ENCODE peak calls at places on chromosomes 2 and 18, in five cellular contexts. One of them, this sample, is unnamed.
A peak's percentile ranks its signal among the peaks of the same experiment; 100 is the strongest.

GRCh38 chr2:115094441-115094840 is 652.0 kb downstream of the DPP10 start:
- DNase-seq in CD4-positive, alpha-beta memory T cell: no peak
- DNase-seq in GM23248: no peak
- DNase-seq in tibial artery: no peak
- DNase-seq in uterus: no peak
- DNase-seq in this sample: no peak

GRCh38 chr2:230895536-230896345 is 29.3 kb downstream of the GPR55 start:
- DNase-seq in uterus: no peak
- DNase-seq in tibial artery: no peak
- DNase-seq in CD4-positive, alpha-beta memory T cell: no peak
- DNase-seq in GM23248: no peak
- DNase-seq in this sample: no peak

GRCh38 chr2:173983414-173983871 is 18.3 kb upstream of the SP3 start:
- DNase-seq in uterus: no peak
- DNase-seq in CD4-positive, alpha-beta memory T cell: no peak
- DNase-seq in GM23248: peak; percentile 33
- DNase-seq in tibial artery: no peak
- DNase-seq in this sample: no peak

GRCh38 chr2:20451346-20451745 is 4.5 kb downstream of the RHOB start:
- DNase-seq in GM23248: peak; percentile 17
- DNase-seq in uterus: no peak
- DNase-seq in CD4-positive, alpha-beta memory T cell: no peak
- DNase-seq in tibial artery: peak; percentile 19
- DNase-seq in this sample: peak; percentile 42

GRCh38 chr2:42777883-42778805 is 14.2 kb upstream of the OXER1 start:
- DNase-seq in uterus: peak; percentile 9
- DNase-seq in tibial artery: no peak
- DNase-seq in GM23248: peak; percentile 50
- DNase-seq in CD4-positive, alpha-beta memory T cell: no peak
- DNase-seq in this sample: no peak

GRCh38 chr18:36757081-36757480 is 71.7 kb downstream of the TPGS2 start:
- DNase-seq in GM23248: peak; percentile 87
- DNase-seq in tibial artery: no peak
- DNase-seq in CD4-positive, alpha-beta memory T cell: no peak
- DNase-seq in uterus: no peak
- DNase-seq in this sample: peak; percentile 49

GRCh38 chr2:21501344-21502027 is 377.7 kb downstream of the TDRD15 start:
- DNase-seq in uterus: no peak
- DNase-seq in CD4-positive, alpha-beta memory T cell: no peak
- DNase-seq in tibial artery: no peak
- DNase-seq in GM23248: no peak
- DNase-seq in this sample: no peak

GRCh38 chr2:150320623-150321022 is 166.8 kb downstream of the RND3 start:
- DNase-seq in GM23248: no peak
- DNase-seq in tibial artery: no peak
- DNase-seq in uterus: no peak
- DNase-seq in CD4-positive, alpha-beta memory T cell: no peak
- DNase-seq in this sample: no peak

GRCh38 chr2:168189835-168190426 is 57.5 kb downstream of the STK39 start:
- DNase-seq in GM23248: peak; percentile 84
- DNase-seq in uterus: no peak
- DNase-seq in tibial artery: no peak
- DNase-seq in CD4-positive, alpha-beta memory T cell: no peak
- DNase-seq in this sample: peak; percentile 78

GRCh38 chr2:62074233-62074632 is 121.7 kb upstream of the B3GNT2 start:
- DNase-seq in CD4-positive, alpha-beta memory T cell: no peak
- DNase-seq in tibial artery: no peak
- DNase-seq in GM23248: no peak
- DNase-seq in uterus: no peak
- DNase-seq in this sample: no peak

GRCh38 chr2:133072837-133073694 is 403.1 kb upstream of the LYPD1 start:
- DNase-seq in uterus: no peak
- DNase-seq in GM23248: no peak
- DNase-seq in CD4-positive, alpha-beta memory T cell: no peak
- DNase-seq in tibial artery: no peak
- DNase-seq in this sample: no peak

GRCh38 chr18:500556-501405 is at the start of gene COLEC12:
- DNase-seq in GM23248: peak; percentile 61
- DNase-seq in uterus: peak; percentile 55
- DNase-seq in CD4-positive, alpha-beta memory T cell: no peak
- DNase-seq in tibial artery: no peak
- DNase-seq in this sample: no peak

GRCh38 chr2:11399113-11399762 is 54.8 kb upstream of the ROCK2 start:
- DNase-seq in CD4-positive, alpha-beta memory T cell: no peak
- DNase-seq in tibial artery: no peak
- DNase-seq in uterus: no peak
- DNase-seq in GM23248: no peak
- DNase-seq in this sample: no peak

DNA sequence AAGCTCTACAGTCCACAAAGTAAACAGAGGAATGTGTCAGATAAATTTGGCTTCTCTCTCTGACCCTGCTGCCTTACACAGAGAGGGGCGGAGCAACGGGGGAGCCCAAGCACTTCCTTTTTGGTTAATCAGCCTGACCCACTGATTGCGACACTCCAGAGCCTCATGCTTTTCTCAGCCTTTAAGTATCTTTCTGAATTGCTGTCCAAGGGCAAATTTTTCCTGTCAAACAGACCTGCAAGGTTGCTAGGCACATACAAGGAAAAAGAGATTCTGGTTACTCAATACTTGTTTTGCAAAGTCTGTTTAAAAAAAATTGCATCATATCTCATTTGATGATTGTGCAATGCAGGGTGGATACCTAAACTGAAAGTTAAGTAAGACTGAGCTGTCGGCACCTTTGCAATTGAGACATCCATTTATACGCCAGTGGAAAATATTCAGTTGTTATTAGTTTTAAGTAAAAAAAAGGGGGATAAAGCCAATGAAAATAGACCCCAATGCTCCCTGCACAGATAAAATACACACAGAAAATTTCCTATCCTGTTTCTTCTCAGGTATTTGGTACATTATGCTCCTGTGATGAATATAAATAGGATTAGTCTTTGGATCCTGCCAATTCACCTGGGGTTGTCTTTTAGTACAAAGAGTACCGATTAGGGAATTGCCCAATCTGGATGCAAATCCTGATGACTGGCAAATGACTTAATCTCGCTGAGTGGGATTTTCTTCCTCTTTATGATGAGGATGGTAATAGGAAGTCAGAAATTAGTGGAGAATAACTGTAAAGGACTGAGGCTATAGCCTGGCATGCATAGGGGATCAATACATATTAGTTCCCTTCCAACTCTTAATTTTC is 260.2 kb upstream of the TRIB2 start:
- DNase-seq in CD4-positive, alpha-beta memory T cell: peak; percentile 52
- DNase-seq in GM23248: peak; percentile 99
- DNase-seq in tibial artery: peak; percentile 98
- DNase-seq in uterus: peak; percentile 89
- DNase-seq in this sample: peak; percentile 98
- H3K4me3 ChIP-seq in CD4-positive, alpha-beta memory T cell: peak overlapping the region; percentile 15
- H3K4me3 ChIP-seq in GM23248: peak overlapping the region; percentile 44
- H3K4me3 ChIP-seq in tibial artery: no peak overlapping the region
- H3K4me3 ChIP-seq in uterus: no peak overlapping the region
- H3K4me3 ChIP-seq in this sample: peak overlapping the region; percentile 20

GRCh38 chr2:38182518-38183013 is 106.6 kb upstream of the CYP1B1 start:
- DNase-seq in uterus: no peak
- DNase-seq in GM23248: no peak
- DNase-seq in CD4-positive, alpha-beta memory T cell: no peak
- DNase-seq in tibial artery: no peak
- DNase-seq in this sample: no peak

GRCh38 chr2:38178556-38179419 is 102.8 kb upstream of the CYP1B1 start:
- DNase-seq in CD4-positive, alpha-beta memory T cell: no peak
- DNase-seq in tibial artery: peak; percentile 68
- DNase-seq in uterus: no peak
- DNase-seq in GM23248: peak; percentile 92
- DNase-seq in this sample: peak; percentile 96

GRCh38 chr2:38184964-38185603 is 109.1 kb upstream of the CYP1B1 start:
- DNase-seq in GM23248: peak; percentile 84
- DNase-seq in CD4-positive, alpha-beta memory T cell: no peak
- DNase-seq in uterus: no peak
- DNase-seq in tibial artery: no peak
- DNase-seq in this sample: no peak

GRCh38 chr2:38180754-38181153 is 104.8 kb upstream of the CYP1B1 start:
- DNase-seq in uterus: no peak
- DNase-seq in GM23248: peak; percentile 38
- DNase-seq in tibial artery: no peak
- DNase-seq in CD4-positive, alpha-beta memory T cell: no peak
- DNase-seq in this sample: no peak

DNA sequence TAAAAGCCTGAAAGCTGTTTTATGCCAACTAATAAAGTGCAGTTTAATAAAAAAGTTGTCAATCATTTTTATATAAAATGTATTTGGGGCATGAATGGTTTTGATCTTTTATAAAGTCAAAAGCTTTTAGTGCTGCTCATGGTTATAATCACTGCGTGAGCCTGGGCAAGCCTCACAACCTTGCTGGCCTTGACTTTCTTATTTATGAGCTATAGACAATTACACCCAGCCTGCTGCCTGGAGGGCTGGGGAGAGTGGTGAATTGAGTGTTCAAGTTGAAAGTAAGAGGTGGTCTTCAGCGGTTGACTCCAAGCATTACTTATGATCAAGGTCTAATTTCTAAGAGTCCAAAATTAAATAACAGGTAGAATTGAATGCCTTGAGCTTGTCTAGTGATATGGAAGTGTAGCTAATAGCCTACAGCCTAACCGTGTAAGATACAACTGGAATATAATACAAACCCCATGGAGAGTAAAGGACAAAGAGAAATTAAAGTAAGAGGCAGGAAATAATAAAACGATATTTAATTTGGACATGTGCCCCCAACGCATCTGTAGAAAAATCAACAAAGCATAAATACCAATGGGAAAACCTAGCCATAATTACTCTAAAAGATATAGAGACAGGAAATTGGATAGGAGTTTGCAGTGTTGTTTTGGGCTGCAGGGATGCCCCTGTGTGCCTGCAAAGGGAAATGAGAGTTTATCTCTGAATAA is 106.0 kb upstream of the CYP1B1 start:
- DNase-seq in CD4-positive, alpha-beta memory T cell: no peak
- DNase-seq in tibial artery: no peak
- DNase-seq in GM23248: no peak
- DNase-seq in uterus: no peak
- DNase-seq in this sample: no peak
- H3K27ac ChIP-seq in CD4-positive, alpha-beta memory T cell: no peak overlapping the region
- H3K27ac ChIP-seq in tibial artery: no peak overlapping the region
- H3K27ac ChIP-seq in GM23248: no peak overlapping the region
- H3K27ac ChIP-seq in uterus: peak overlapping the region; percentile 52
- H3K27ac ChIP-seq in this sample: no peak overlapping the region

GRCh38 chr2:127508025-127508620 is 18.2 kb downstream of the IWS1 start:
- DNase-seq in GM23248: peak; percentile 63
- DNase-seq in CD4-positive, alpha-beta memory T cell: no peak
- DNase-seq in uterus: no peak
- DNase-seq in tibial artery: no peak
- DNase-seq in this sample: peak; percentile 60

GRCh38 chr2:127510073-127510472 is 16.2 kb downstream of the IWS1 start:
- DNase-seq in tibial artery: no peak
- DNase-seq in GM23248: no peak
- DNase-seq in CD4-positive, alpha-beta memory T cell: no peak
- DNase-seq in uterus: no peak
- DNase-seq in this sample: no peak

GRCh38 chr2:127511090-127511489 is 15.2 kb downstream of the IWS1 start:
- DNase-seq in uterus: no peak
- DNase-seq in CD4-positive, alpha-beta memory T cell: no peak
- DNase-seq in GM23248: no peak
- DNase-seq in tibial artery: no peak
- DNase-seq in this sample: no peak

GRCh38 chr2:127506502-127506901 is 19.8 kb downstream of the IWS1 start:
- DNase-seq in GM23248: peak; percentile 49
- DNase-seq in tibial artery: no peak
- DNase-seq in uterus: no peak
- DNase-seq in CD4-positive, alpha-beta memory T cell: no peak
- DNase-seq in this sample: no peak

DNA sequence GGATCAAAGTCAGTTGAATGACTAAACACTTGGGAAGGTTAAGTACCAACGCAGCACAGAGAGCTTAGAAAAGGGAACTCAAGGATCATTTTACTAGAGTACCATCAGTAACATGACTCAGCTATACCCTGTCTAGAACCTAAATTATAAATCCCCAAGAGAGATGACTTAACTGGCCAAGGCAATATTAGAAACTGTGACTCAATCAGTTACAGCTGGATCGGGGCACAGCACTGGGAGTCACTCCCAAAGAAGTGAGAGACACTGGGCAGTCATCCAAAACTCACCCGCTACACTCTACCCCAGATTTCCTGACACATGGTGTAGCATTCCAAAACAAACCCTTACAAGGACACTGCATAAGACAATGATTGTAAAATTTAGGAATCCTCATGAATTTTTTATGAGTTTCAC is 17.7 kb downstream of the IWS1 start:
- DNase-seq in GM23248: peak; percentile 100
- DNase-seq in uterus: peak; percentile 48
- DNase-seq in CD4-positive, alpha-beta memory T cell: no peak
- DNase-seq in tibial artery: peak; percentile 81
- DNase-seq in this sample: peak; percentile 95
- H3K4me3 ChIP-seq in GM23248: peak overlapping the region; percentile 54
- H3K4me3 ChIP-seq in uterus: no peak overlapping the region
- H3K4me3 ChIP-seq in CD4-positive, alpha-beta memory T cell: no peak overlapping the region
- H3K4me3 ChIP-seq in tibial artery: no peak overlapping the region
- H3K4me3 ChIP-seq in this sample: no peak overlapping the region

DNA sequence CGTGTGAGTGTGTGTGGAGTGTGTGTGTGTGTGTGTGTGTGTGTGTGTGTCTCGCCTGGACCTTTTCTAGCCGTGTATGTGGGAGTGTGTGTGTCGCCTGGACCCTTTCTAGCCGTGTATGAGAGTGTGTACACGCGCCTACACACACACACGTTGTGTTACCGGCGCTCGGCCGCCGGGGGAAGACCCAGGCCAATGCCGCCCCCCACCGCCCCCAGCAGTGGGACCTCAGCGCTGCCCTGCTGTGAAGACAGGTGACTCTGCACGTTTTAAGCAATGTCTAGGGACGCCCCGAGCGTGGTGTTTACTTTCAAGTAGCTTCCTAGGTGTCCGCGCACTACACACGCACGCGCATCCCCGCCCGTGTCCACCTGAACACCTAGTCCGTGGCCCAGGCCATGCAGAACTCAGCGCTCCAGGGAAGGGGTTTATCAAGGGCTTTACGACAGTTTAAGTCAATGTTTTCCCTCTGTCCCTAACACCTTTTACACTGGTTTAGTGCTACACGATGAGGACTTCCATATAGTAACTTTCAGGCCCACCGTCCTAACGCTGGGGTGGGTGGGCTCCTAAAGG is 1.2 kb upstream of the BCL2 start:
- DNase-seq in GM23248: no peak
- DNase-seq in CD4-positive, alpha-beta memory T cell: peak; percentile 29
- DNase-seq in tibial artery: peak; percentile 43
- DNase-seq in uterus: peak; percentile 55
- DNase-seq in this sample: no peak
- H3K27ac ChIP-seq in GM23248: no peak overlapping the region
- H3K27ac ChIP-seq in CD4-positive, alpha-beta memory T cell: peak overlapping the region; percentile 58
- H3K27ac ChIP-seq in tibial artery: peak overlapping the region; percentile 83
- H3K27ac ChIP-seq in uterus: peak overlapping the region; percentile 98
- H3K27ac ChIP-seq in this sample: no peak overlapping the region